ENCODE peak calls at places on chromosomes 7 and 10, in nine cellular contexts. S is type B pancreatic cell; N is posterior vena cava; P is lower lobe of right lung; U is CD8-positive, alpha-beta memory T cell; D is NCI-H1092 treated with DMSO at 0.1 percent for 48 hours; L is astrocyte of the cerebellum; E is mucosa of gallbladder; Y is NCI-H226. H is an unnamed sample.

GRCh38 chr7:38394703-38395102 is 121.3 kb upstream of the TARP start:
- DNase-seq in S (no peak), N (no peak), P (no peak), U (no peak), D (no peak), L (no peak), E (no peak), Y (no peak), H (peak)

GRCh38 chr10:1255600-1255999 is 199.4 kb downstream of the WDR37 start:
- DNase-seq in S (no peak), N (peak), P (no peak), U (no peak), D (no peak), L (no peak), E (no peak), Y (no peak), H (no peak)

GRCh38 chr7:121294448-121294992 is 34.3 kb upstream of the WNT16 start:
- DNase-seq in S (no peak), N (no peak), P (no peak), U (no peak), D (no peak), L (no peak), E (no peak), Y (no peak), H (peak)

GRCh38 chr10:100653957-100654834 is 91.2 kb upstream of the PAX2 start:
- DNase-seq in S (no peak), N (no peak), P (no peak), U (no peak), D (no peak), L (no peak), E (no peak), Y (no peak), H (no peak)

GRCh38 chr7:93211228-93211818 is 14.9 kb downstream of the HEPACAM2 start:
- DNase-seq in S (no peak), N (no peak), P (no peak), U (no peak), D (no peak), L (no peak), E (no peak), Y (no peak), H (no peak)

GRCh38 chr7:105461518-105461917 is 60.6 kb downstream of the PUS7 start:
- DNase-seq in S (no peak), N (no peak), P (no peak), U (no peak), D (no peak), L (no peak), E (no peak), Y (no peak), H (no peak)

GRCh38 chr7:101681170-101682007 is 52.3 kb upstream of the MYL10 start:
- DNase-seq in S (no peak), N (peak), P (no peak), U (no peak), D (no peak), L (peak), E (peak), Y (peak), H (peak)

GRCh38 chr10:95242581-95243317 is 48.1 kb downstream of the PDLIM1 start:
- DNase-seq in S (no peak), N (no peak), P (no peak), U (no peak), D (peak), L (no peak), E (peak), Y (peak), H (peak)

GRCh38 chr7:26237035-26237807 is 35.7 kb downstream of the CBX3 start:
- DNase-seq in S (no peak), N (no peak), P (no peak), U (no peak), D (no peak), L (peak), E (no peak), Y (no peak), H (no peak)

GRCh38 chr7:91089382-91089963 is 174.8 kb upstream of the FZD1 start:
- DNase-seq in S (no peak), N (no peak), P (no peak), U (no peak), D (peak), L (peak), E (no peak), Y (no peak), H (peak)

GRCh38 chr7:107213945-107214344 is 45.1 kb downstream of the HBP1 start:
- DNase-seq in S (no peak), N (no peak), P (no peak), U (no peak), D (no peak), L (no peak), E (no peak), Y (no peak), H (no peak)

GRCh38 chr10:24900888-24901685 is 51.3 kb downstream of the PRTFDC1 start:
- DNase-seq in S (no peak), N (no peak), P (no peak), U (no peak), D (no peak), L (no peak), E (no peak), Y (no peak), H (no peak)

GRCh38 chr10:14875941-14876340 is 2.7 kb upstream of the SUV39H2 start:
- DNase-seq in S (no peak), N (no peak), P (no peak), U (no peak), D (no peak), L (no peak), E (no peak), Y (no peak), H (peak)

H was measured in trophoblast cell.